ENCODE peak calls at places on chromosomes 7 and 10, in seven cellular contexts. R is heart left ventricle, A is nephron progenitor cell, U is HCT116, F is breast epithelium, M is transverse colon, G is brain microvascular endothelial cell. N is an unnamed sample.

GRCh38 chr7:158506626-158507025 is 81.0 kb downstream of the PTPRN2 start:
- DNase-seq in U (no peak), F (no peak), G (no peak), A (no peak), R (no peak), M (no peak), N (no peak)

GRCh38 chr7:102933763-102934162 is 21.0 kb downstream of the LRRC17 start:
- DNase-seq in R (peak; percentile 65), G (peak; percentile 87), A (peak; percentile 36), M (peak; percentile 27), F (peak; percentile 27), U (no peak), N (peak; percentile 52)

GRCh38 chr10:15609291-15609690 is 110.4 kb downstream of the ITGA8 start:
- DNase-seq in A (no peak), F (no peak), G (no peak), M (no peak), U (no peak), R (no peak), N (no peak)

GRCh38 chr7:78301361-78301760 is 502.8 kb downstream of the PHTF2 start:
- DNase-seq in M (no peak), G (peak; percentile 45), U (no peak), F (no peak), A (no peak), R (no peak), N (no peak)

GRCh38 chr7:105387621-105388372 is 924 bp downstream of the SRPK2 start:
- DNase-seq in U (no peak), G (peak; percentile 40), R (peak; percentile 59), M (peak; percentile 63), A (peak; percentile 67), F (peak; percentile 30), N (peak; percentile 35)

GRCh38 chr7:105133358-105133757 is 119.4 kb downstream of the KMT2E start:
- DNase-seq in M (no peak), R (no peak), G (no peak), U (no peak), F (no peak), A (no peak), N (no peak)

GRCh38 chr10:90916392-90917110 is 4.3 kb downstream of the ANKRD1 start:
- DNase-seq in A (no peak), M (no peak), R (no peak), G (no peak), U (no peak), F (no peak), N (no peak)

GRCh38 chr10:72134785-72135765 is 46.7 kb upstream of the SPOCK2 start:
- DNase-seq in R (no peak), G (no peak), A (no peak), M (no peak), U (no peak), F (no peak), N (no peak)

GRCh38 chr7:74371381-74372059 is 82.2 kb upstream of the GTF2IRD1 start:
- DNase-seq in U (peak; percentile 7), A (peak; percentile 56), M (peak; percentile 66), R (no peak), G (no peak), F (no peak), N (no peak)

GRCh38 chr7:152859781-152860191 is 100.2 kb downstream of the ACTR3B start:
- DNase-seq in R (no peak), A (no peak), M (no peak), F (no peak), G (no peak), U (peak; percentile 8), N (no peak)

GRCh38 chr7:4009720-4010119 is 672.4 kb upstream of the FOXK1 start:
- DNase-seq in U (no peak), F (no peak), A (no peak), M (no peak), R (no peak), G (no peak), N (no peak)

DNA sequence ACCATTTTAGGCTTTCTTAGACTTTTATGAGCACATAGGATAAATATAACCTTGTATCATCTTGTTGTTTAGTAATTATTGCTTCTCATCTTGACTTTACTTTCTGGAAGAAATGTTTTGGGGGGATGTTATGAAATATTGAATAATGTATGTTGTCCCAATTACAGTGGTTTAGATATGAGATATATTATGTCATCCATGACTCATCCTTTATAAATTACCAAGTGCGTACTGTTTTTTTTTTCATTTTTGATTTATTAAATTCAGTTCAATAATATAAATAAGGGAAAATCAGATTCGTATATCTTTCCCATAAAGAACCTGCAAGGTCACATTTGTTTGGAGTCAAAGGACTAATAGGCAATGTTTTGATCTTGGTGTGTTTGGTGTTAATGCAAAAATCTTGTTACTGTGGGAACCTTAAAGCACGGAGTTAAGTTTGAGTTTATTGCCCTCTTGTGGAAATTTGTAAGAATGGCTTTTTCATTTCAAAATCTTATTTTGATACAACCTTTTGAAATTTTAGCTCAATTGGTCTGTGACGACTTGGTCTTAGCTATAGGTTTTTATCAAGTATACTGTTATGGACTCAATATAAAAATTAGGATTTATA is 108.6 kb downstream of the SRI start:
- DNase-seq in R (no peak), M (no peak), U (peak; percentile 36), A (no peak), G (no peak), F (no peak), N (no peak)
- TF ChIP-seq CTCF in R (peak; percentile 70), M (peak; percentile 43), U (peak; percentile 29), A (peak; percentile 56), G (peak; percentile 34), F (peak; percentile 8), N (peak; percentile 77)

GRCh38 chr10:112797908-112798307 is 152.1 kb upstream of the TCF7L2 start:
- DNase-seq in G (no peak), A (no peak), U (no peak), F (no peak), R (no peak), M (no peak), N (no peak)
- TF ChIP-seq CTCF in G (no peak), A (no peak), U (no peak), F (no peak), R (no peak), M (no peak), N (no peak)

DNA sequence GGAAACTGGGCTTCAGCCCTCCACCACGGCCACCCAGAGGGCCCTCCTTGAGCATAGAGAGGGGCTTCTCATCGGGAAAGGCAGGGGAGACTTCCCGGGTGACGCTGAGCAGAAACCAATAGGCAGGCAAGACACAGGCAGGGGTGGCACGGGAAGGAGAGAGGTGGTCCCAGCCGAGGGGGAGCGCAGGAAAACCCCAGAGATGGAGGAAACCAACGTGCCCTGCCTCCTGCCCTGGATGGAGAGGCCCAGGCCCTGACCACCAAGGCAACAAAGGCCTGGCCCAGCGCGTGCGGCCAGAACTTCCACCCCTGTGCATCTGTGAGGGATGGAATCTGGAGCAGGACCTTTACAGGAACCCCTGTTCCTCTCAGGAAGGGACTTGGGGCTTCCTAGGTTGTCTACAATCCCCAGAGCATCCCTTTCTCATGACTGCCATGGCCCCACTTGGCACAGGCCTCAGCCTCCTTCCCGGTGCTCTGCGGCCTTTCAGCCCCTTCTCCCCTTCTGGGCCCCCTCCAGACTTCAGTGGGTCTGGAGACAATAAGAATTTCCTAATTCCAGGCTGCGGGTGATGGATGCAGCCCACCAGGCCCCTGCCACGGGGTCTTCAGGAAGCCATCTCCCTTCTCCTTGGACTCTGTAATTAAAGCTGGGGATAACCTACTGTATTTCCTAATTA is 137.0 kb upstream of the RET start:
- DNase-seq in U (no peak), R (no peak), M (no peak), F (peak; percentile 2), G (no peak), A (no peak), N (peak; percentile 31)
- TF ChIP-seq CTCF in U (no peak), R (no peak), M (no peak), F (no peak), G (no peak), A (no peak), N (no peak)

GRCh38 chr10:124387078-124387874 is 31.4 kb downstream of the OAT start:
- DNase-seq in M (no peak), U (no peak), R (no peak), A (no peak), F (no peak), G (no peak), N (no peak)
- TF ChIP-seq CTCF in M (no peak), U (peak; percentile 49), R (no peak), A (no peak), F (no peak), G (peak; percentile 36), N (no peak)

DNA sequence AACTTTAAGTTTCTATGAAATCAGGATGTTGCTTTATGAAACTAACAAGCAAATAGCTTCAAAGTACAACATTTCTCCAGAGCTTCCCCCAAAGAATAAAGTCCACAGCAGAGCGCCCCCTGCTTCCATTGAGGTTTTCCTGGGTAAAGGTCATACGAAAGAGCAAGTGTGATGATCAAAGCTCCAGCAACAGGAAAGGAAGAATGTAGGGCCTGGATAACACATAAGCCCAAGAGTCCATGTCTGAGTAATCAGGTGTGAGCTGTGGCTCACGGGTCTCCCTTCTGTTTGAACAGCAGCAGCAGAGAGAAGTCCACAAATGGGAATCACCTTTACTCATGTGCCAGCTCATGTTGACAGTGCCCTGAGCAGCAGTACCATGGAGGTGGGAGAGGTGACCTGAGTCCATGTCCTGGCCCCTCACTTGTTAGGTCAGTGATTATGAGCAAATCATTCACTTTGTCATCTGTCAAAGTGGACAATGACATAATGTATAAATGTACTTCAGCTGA is 50.5 kb downstream of the MRPL32 start:
- DNase-seq in M (no peak), F (no peak), U (no peak), R (no peak), G (no peak), A (no peak), N (no peak)
- TF ChIP-seq CTCF in M (no peak), F (no peak), U (peak; percentile 4), R (no peak), G (no peak), A (no peak), N (no peak)

GRCh38 chr7:155644971-155645509 is 579 bp downstream of the RBM33 start:
- DNase-seq in G (peak; percentile 12), R (peak; percentile 22), A (peak; percentile 36), F (peak; percentile 32), M (peak; percentile 38), U (no peak), N (no peak)
- TF ChIP-seq CTCF in G (no peak), R (no peak), A (no peak), F (no peak), M (no peak), U (no peak), N (no peak)

GRCh38 chr10:96747734-96748550 is 27.6 kb upstream of the PIK3AP1 start:
- DNase-seq in U (no peak), A (no peak), R (no peak), F (no peak), M (no peak), G (no peak), N (no peak)

GRCh38 chr10:96745950-96746349 is 25.6 kb upstream of the PIK3AP1 start:
- DNase-seq in R (no peak), A (no peak), F (no peak), U (no peak), M (no peak), G (no peak), N (no peak)

GRCh38 chr10:96746503-96746902 is 26.2 kb upstream of the PIK3AP1 start:
- DNase-seq in M (no peak), G (no peak), U (no peak), F (no peak), A (no peak), R (no peak), N (no peak)

GRCh38 chr10:96740579-96741281 is 20.4 kb upstream of the PIK3AP1 start:
- DNase-seq in M (peak; percentile 45), R (peak; percentile 70), A (no peak), F (no peak), G (no peak), U (no peak), N (no peak)

GRCh38 chr10:96743988-96744585 is 23.8 kb upstream of the PIK3AP1 start:
- DNase-seq in G (peak; percentile 10), F (no peak), R (no peak), A (no peak), U (no peak), M (no peak), N (no peak)
- TF ChIP-seq CTCF in G (peak; percentile 58), F (no peak), R (peak; percentile 38), A (no peak), U (peak; percentile 16), M (no peak), N (no peak)

GRCh38 chr7:45923818-45924217 is 2.7 kb upstream of the IGFBP3 start:
- DNase-seq in A (no peak), G (no peak), F (no peak), R (no peak), M (no peak), U (no peak), N (no peak)
- TF ChIP-seq CTCF in A (no peak), G (no peak), F (no peak), R (no peak), M (no peak), U (no peak), N (no peak)